ENCODE peak calls at places on chromosomes 7 and 10, in four cellular contexts. C is activated T-cell treated with anti-CD3 and anti-CD28 coated beads, Interleukin-2, amount 50 U/mL, for 72 hours; T is mesenteric fat pad; I is IMR-90. P is an unnamed sample.

GRCh38 chr10:66501356-66501755 is 424.5 kb upstream of the LRRTM3 start:
- DNase-seq in C (no peak), T (no peak), I (no peak), P (no peak)

GRCh38 chr10:132931258-132931657 is 11.1 kb downstream of the CFAP46 start:
- DNase-seq in C (peak), T (no peak), I (peak), P (no peak)

GRCh38 chr7:36284470-36284869 is 105.2 kb upstream of the ANLN start:
- DNase-seq in C (no peak), T (no peak), I (no peak), P (peak)

GRCh38 chr10:128880221-128880620 is 586.8 kb upstream of the MGMT start:
- DNase-seq in C (no peak), T (no peak), I (no peak), P (no peak)

GRCh38 chr10:4403638-4404252 is 422.3 kb upstream of the AKR1E2 start:
- DNase-seq in C (no peak), T (no peak), I (no peak), P (no peak)

GRCh38 chr7:73983437-73984164 is 44.4 kb upstream of the ELN start:
- DNase-seq in C (no peak), T (no peak), I (no peak), P (no peak)

GRCh38 chr7:70614237-70614984 is 517.5 kb upstream of the GALNT17 start:
- DNase-seq in C (no peak), T (no peak), I (peak), P (peak)

GRCh38 chr7:4687956-4688355 is 5.9 kb downstream of the FOXK1 start:
- DNase-seq in C (no peak), T (no peak), I (no peak), P (no peak)

GRCh38 chr7:93048136-93048930 is 69.4 kb downstream of the SAMD9 start:
- DNase-seq in C (no peak), T (no peak), I (peak), P (no peak)

GRCh38 chr7:36563706-36564325 is 160.5 kb downstream of the AOAH start:
- DNase-seq in C (no peak), T (no peak), I (peak), P (no peak)

GRCh38 chr7:111101856-111102646 is 11.1 kb downstream of the LRRN3 start:
- DNase-seq in C (no peak), T (no peak), I (no peak), P (no peak)

P was measured in SHP77.